ENCODE peak calls at places on chromosomes 3 and 15, in six cellular contexts. One of them, this sample, is unnamed.

GRCh38 chr3:127796751-127797150 is 25.6 kb downstream of the MGLL start:
- DNase-seq in neural crest cell: no peak
- DNase-seq in ELF-1: no peak
- DNase-seq in effector memory CD8-positive, alpha-beta T cell: no peak
- DNase-seq in fibroblast of the aortic adventitia: no peak
- DNase-seq in dorsolateral prefrontal cortex: no peak
- DNase-seq in this sample: no peak

GRCh38 chr3:69772152-69772867 is 33.0 kb downstream of the MITF start:
- DNase-seq in dorsolateral prefrontal cortex: no peak
- DNase-seq in effector memory CD8-positive, alpha-beta T cell: no peak
- DNase-seq in ELF-1: no peak
- DNase-seq in neural crest cell: no peak
- DNase-seq in fibroblast of the aortic adventitia: no peak
- DNase-seq in this sample: no peak

GRCh38 chr15:53115563-53115962 is 325.4 kb upstream of the ONECUT1 start:
- DNase-seq in neural crest cell: no peak
- DNase-seq in dorsolateral prefrontal cortex: no peak
- DNase-seq in effector memory CD8-positive, alpha-beta T cell: no peak
- DNase-seq in fibroblast of the aortic adventitia: no peak
- DNase-seq in ELF-1: no peak
- DNase-seq in this sample: no peak

GRCh38 chr3:103308921-103309320 is 874.1 kb downstream of the ZPLD1 start:
- DNase-seq in fibroblast of the aortic adventitia: no peak
- DNase-seq in effector memory CD8-positive, alpha-beta T cell: no peak
- DNase-seq in ELF-1: no peak
- DNase-seq in neural crest cell: no peak
- DNase-seq in dorsolateral prefrontal cortex: no peak
- DNase-seq in this sample: no peak

GRCh38 chr3:111541911-111542483 is at the start of gene CD96:
- DNase-seq in fibroblast of the aortic adventitia: no peak
- DNase-seq in neural crest cell: no peak
- DNase-seq in effector memory CD8-positive, alpha-beta T cell: peak
- DNase-seq in ELF-1: no peak
- DNase-seq in dorsolateral prefrontal cortex: no peak
- DNase-seq in this sample: no peak

GRCh38 chr3:141425523-141426233 is 57.4 kb downstream of the ZBTB38 start:
- DNase-seq in neural crest cell: no peak
- DNase-seq in dorsolateral prefrontal cortex: no peak
- DNase-seq in fibroblast of the aortic adventitia: no peak
- DNase-seq in effector memory CD8-positive, alpha-beta T cell: no peak
- DNase-seq in ELF-1: no peak
- DNase-seq in this sample: no peak

GRCh38 chr3:156150434-156151066 is 30.2 kb downstream of the KCNAB1 start:
- DNase-seq in dorsolateral prefrontal cortex: no peak
- DNase-seq in neural crest cell: peak
- DNase-seq in fibroblast of the aortic adventitia: peak
- DNase-seq in ELF-1: peak
- DNase-seq in effector memory CD8-positive, alpha-beta T cell: peak
- DNase-seq in this sample: no peak

GRCh38 chr3:123324880-123325765 is 123.4 kb downstream of the SEC22A start:
- DNase-seq in ELF-1: no peak
- DNase-seq in dorsolateral prefrontal cortex: no peak
- DNase-seq in neural crest cell: no peak
- DNase-seq in fibroblast of the aortic adventitia: no peak
- DNase-seq in effector memory CD8-positive, alpha-beta T cell: no peak
- DNase-seq in this sample: no peak

GRCh38 chr3:10192953-10193691 is 28.4 kb downstream of the IRAK2 start:
- DNase-seq in effector memory CD8-positive, alpha-beta T cell: peak
- DNase-seq in neural crest cell: peak
- DNase-seq in ELF-1: peak
- DNase-seq in dorsolateral prefrontal cortex: no peak
- DNase-seq in fibroblast of the aortic adventitia: peak
- DNase-seq in this sample: no peak

GRCh38 chr15:89413877-89414276 is 79.3 kb upstream of the POLG start:
- DNase-seq in dorsolateral prefrontal cortex: no peak
- DNase-seq in effector memory CD8-positive, alpha-beta T cell: no peak
- DNase-seq in neural crest cell: no peak
- DNase-seq in fibroblast of the aortic adventitia: no peak
- DNase-seq in ELF-1: no peak
- DNase-seq in this sample: no peak

GRCh38 chr3:109369510-109369909 is 32.2 kb upstream of the DPPA4 start:
- DNase-seq in fibroblast of the aortic adventitia: no peak
- DNase-seq in neural crest cell: no peak
- DNase-seq in effector memory CD8-positive, alpha-beta T cell: no peak
- DNase-seq in dorsolateral prefrontal cortex: no peak
- DNase-seq in ELF-1: peak
- DNase-seq in this sample: no peak

GRCh38 chr15:88908697-88909621 is 4.2 kb downstream of the MFGE8 start:
- DNase-seq in ELF-1: no peak
- DNase-seq in effector memory CD8-positive, alpha-beta T cell: no peak
- DNase-seq in dorsolateral prefrontal cortex: no peak
- DNase-seq in fibroblast of the aortic adventitia: no peak
- DNase-seq in neural crest cell: no peak
- DNase-seq in this sample: no peak

GRCh38 chr3:195768831-195769303 is 42.9 kb downstream of the MUC4 start:
- DNase-seq in dorsolateral prefrontal cortex: no peak
- DNase-seq in ELF-1: no peak
- DNase-seq in fibroblast of the aortic adventitia: no peak
- DNase-seq in effector memory CD8-positive, alpha-beta T cell: no peak
- DNase-seq in neural crest cell: no peak
- DNase-seq in this sample: peak

GRCh38 chr3:142987707-142988106 is 13.7 kb upstream of the U2SURP start:
- DNase-seq in dorsolateral prefrontal cortex: no peak
- DNase-seq in neural crest cell: no peak
- DNase-seq in fibroblast of the aortic adventitia: peak
- DNase-seq in ELF-1: peak
- DNase-seq in effector memory CD8-positive, alpha-beta T cell: no peak
- DNase-seq in this sample: no peak

GRCh38 chr3:190498293-190498692 is 15.6 kb upstream of the IL1RAP start:
- DNase-seq in neural crest cell: no peak
- DNase-seq in dorsolateral prefrontal cortex: no peak
- DNase-seq in effector memory CD8-positive, alpha-beta T cell: no peak
- DNase-seq in fibroblast of the aortic adventitia: no peak
- DNase-seq in ELF-1: no peak
- DNase-seq in this sample: no peak

GRCh38 chr3:158847885-158848284 is 46.0 kb downstream of the MFSD1 start:
- DNase-seq in dorsolateral prefrontal cortex: no peak
- DNase-seq in ELF-1: peak
- DNase-seq in fibroblast of the aortic adventitia: no peak
- DNase-seq in neural crest cell: no peak
- DNase-seq in effector memory CD8-positive, alpha-beta T cell: no peak
- DNase-seq in this sample: no peak

GRCh38 chr3:151584603-151585002 is 123.7 kb upstream of the IGSF10 start:
- DNase-seq in effector memory CD8-positive, alpha-beta T cell: no peak
- DNase-seq in neural crest cell: no peak
- DNase-seq in fibroblast of the aortic adventitia: no peak
- DNase-seq in ELF-1: no peak
- DNase-seq in dorsolateral prefrontal cortex: no peak
- DNase-seq in this sample: no peak

GRCh38 chr3:61927332-61927731 is 366.0 kb downstream of the PTPRG start:
- DNase-seq in effector memory CD8-positive, alpha-beta T cell: no peak
- DNase-seq in neural crest cell: no peak
- DNase-seq in ELF-1: no peak
- DNase-seq in fibroblast of the aortic adventitia: peak
- DNase-seq in dorsolateral prefrontal cortex: no peak
- DNase-seq in this sample: no peak

GRCh38 chr15:29842290-29842689 is 20.0 kb upstream of the TJP1 start:
- DNase-seq in ELF-1: no peak
- DNase-seq in neural crest cell: no peak
- DNase-seq in dorsolateral prefrontal cortex: no peak
- DNase-seq in fibroblast of the aortic adventitia: no peak
- DNase-seq in effector memory CD8-positive, alpha-beta T cell: no peak
- DNase-seq in this sample: no peak

GRCh38 chr3:170759511-170760173 is 110.4 kb downstream of the RPL22L1 start:
- DNase-seq in dorsolateral prefrontal cortex: no peak
- DNase-seq in fibroblast of the aortic adventitia: no peak
- DNase-seq in ELF-1: no peak
- DNase-seq in neural crest cell: no peak
- DNase-seq in effector memory CD8-positive, alpha-beta T cell: no peak
- DNase-seq in this sample: no peak

GRCh38 chr3:150020527-150020926 is 49.8 kb upstream of the PFN2 start:
- DNase-seq in dorsolateral prefrontal cortex: no peak
- DNase-seq in fibroblast of the aortic adventitia: peak
- DNase-seq in ELF-1: no peak
- DNase-seq in neural crest cell: no peak
- DNase-seq in effector memory CD8-positive, alpha-beta T cell: no peak
- DNase-seq in this sample: peak

GRCh38 chr3:89698208-89698830 is 590.9 kb downstream of the EPHA3 start:
- DNase-seq in dorsolateral prefrontal cortex: no peak
- DNase-seq in ELF-1: no peak
- DNase-seq in fibroblast of the aortic adventitia: no peak
- DNase-seq in neural crest cell: no peak
- DNase-seq in effector memory CD8-positive, alpha-beta T cell: no peak
- DNase-seq in this sample: no peak

GRCh38 chr3:185630182-185630622 is 44.1 kb downstream of the SENP2 start:
- DNase-seq in effector memory CD8-positive, alpha-beta T cell: no peak
- DNase-seq in dorsolateral prefrontal cortex: peak
- DNase-seq in neural crest cell: no peak
- DNase-seq in ELF-1: no peak
- DNase-seq in fibroblast of the aortic adventitia: peak
- DNase-seq in this sample: no peak

GRCh38 chr3:16707260-16707659 is 102.0 kb upstream of the DAZL start:
- DNase-seq in ELF-1: no peak
- DNase-seq in effector memory CD8-positive, alpha-beta T cell: no peak
- DNase-seq in neural crest cell: no peak
- DNase-seq in dorsolateral prefrontal cortex: no peak
- DNase-seq in fibroblast of the aortic adventitia: no peak
- DNase-seq in this sample: no peak

GRCh38 chr15:71278989-71279756 is 163.9 kb downstream of the THSD4 start:
- DNase-seq in neural crest cell: no peak
- DNase-seq in ELF-1: no peak
- DNase-seq in effector memory CD8-positive, alpha-beta T cell: no peak
- DNase-seq in dorsolateral prefrontal cortex: no peak
- DNase-seq in fibroblast of the aortic adventitia: peak
- DNase-seq in this sample: no peak